ENCODE peak calls at places on chromosomes 3 and 15, in ten cellular contexts. W is effector memory CD8-positive, alpha-beta T cell; B is MCF 10A; A is WERI-Rb-1; I is HuH-7.5; D is HuH-7; K is MV-4-11; R is NCI-H2081; Q is D721Med; N is BJ. M is an unnamed sample.
A peak's percentile ranks its signal among the peaks of the same experiment; 100 is the strongest.

GRCh38 chr3:73530030-73530411 is 94.7 kb downstream of the PDZRN3 start:
- DNase-seq in N (peak; percentile 79), R (no peak), D (no peak), A (no peak), I (no peak), B (no peak), W (no peak), Q (no peak), K (no peak), M (no peak)

GRCh38 chr3:129184396-129184656 is 630 bp upstream of the CNBP start:
- DNase-seq in Q (no peak), R (peak; percentile 13), N (no peak), I (peak; percentile 55), B (peak; percentile 39), A (no peak), W (no peak), K (no peak), D (peak; percentile 64), M (no peak)

GRCh38 chr3:149507491-149508324 is 33.2 kb downstream of the TM4SF4 start:
- DNase-seq in N (no peak), Q (no peak), B (peak; percentile 44), W (no peak), I (no peak), K (peak; percentile 81), D (no peak), A (no peak), R (no peak), M (no peak)

GRCh38 chr3:183129243-183129642 is 29.9 kb upstream of the MCCC1 start:
- DNase-seq in D (no peak), N (no peak), Q (no peak), K (no peak), A (no peak), I (no peak), R (no peak), W (no peak), B (no peak), M (no peak)

GRCh38 chr3:55639886-55640765 is 153.0 kb upstream of the WNT5A start:
- DNase-seq in R (no peak), I (no peak), D (no peak), W (no peak), A (no peak), B (peak; percentile 11), N (no peak), K (no peak), Q (no peak), M (no peak)

GRCh38 chr3:110810356-110810755 is 261.3 kb upstream of the NECTIN3 start:
- DNase-seq in Q (no peak), A (no peak), K (no peak), I (no peak), R (no peak), D (no peak), W (no peak), N (no peak), B (peak; percentile 11), M (no peak)

GRCh38 chr3:13108861-13109260 is 35.6 kb upstream of the IQSEC1 start:
- DNase-seq in A (peak; percentile 8), D (no peak), B (no peak), I (no peak), Q (no peak), N (no peak), K (no peak), W (no peak), R (no peak), M (no peak)

GRCh38 chr3:114706591-114707224 is 412.9 kb downstream of the TIGIT start:
- DNase-seq in N (no peak), W (no peak), D (peak; percentile 43), R (no peak), B (peak; percentile 88), Q (no peak), K (no peak), A (no peak), I (peak; percentile 19), M (no peak)

GRCh38 chr15:39488498-39488897 is 92.4 kb upstream of the THBS1 start:
- DNase-seq in I (no peak), R (no peak), D (no peak), N (no peak), K (no peak), B (no peak), A (no peak), Q (no peak), W (no peak), M (no peak)

GRCh38 chr15:90838066-90838465 is 30.3 kb upstream of the FURIN start:
- DNase-seq in D (no peak), N (no peak), I (no peak), A (peak; percentile 58), B (no peak), K (no peak), Q (no peak), W (peak; percentile 87), R (no peak), M (peak; percentile 94)

GRCh38 chr15:40097096-40097967 is 11.3 kb downstream of the BMF start:
- DNase-seq in Q (no peak), D (no peak), B (no peak), R (no peak), I (no peak), K (no peak), W (no peak), N (no peak), A (no peak), M (no peak)

GRCh38 chr3:195909645-195910498 is 1.5 kb upstream of the TNK2 start:
- DNase-seq in D (peak; percentile 95), W (peak; percentile 81), R (peak; percentile 94), K (peak; percentile 52), B (peak; percentile 81), I (peak; percentile 96), A (peak; percentile 71), Q (peak; percentile 100), N (no peak), M (peak; percentile 85)

GRCh38 chr15:75947117-75947516 is 43.4 kb downstream of the FBXO22 start:
- DNase-seq in D (no peak), N (peak; percentile 49), K (no peak), I (no peak), Q (no peak), A (no peak), W (no peak), R (no peak), B (peak; percentile 77), M (no peak)

M was measured in naive thymus-derived CD8-positive, alpha-beta T cell.